ENCODE peak calls at places on chromosomes 16 and 17, in five cellular contexts. One of them, this sample, is unnamed.

GRCh38 chr17:77490361-77491183 is 349.8 kb downstream of the SEC14L1 start:
- DNase-seq in sigmoid colon: peak
- DNase-seq in heart right ventricle: no peak
- DNase-seq in BE2C: peak
- DNase-seq in kidney epithelial cell: no peak
- DNase-seq in this sample: no peak

GRCh38 chr16:1691276-1691675 is 13.2 kb downstream of the JPT2 start:
- DNase-seq in BE2C: no peak
- DNase-seq in sigmoid colon: no peak
- DNase-seq in kidney epithelial cell: no peak
- DNase-seq in heart right ventricle: no peak
- DNase-seq in this sample: no peak

GRCh38 chr16:56851671-56852400 is 13.2 kb upstream of the SLC12A3 start:
- DNase-seq in sigmoid colon: peak
- DNase-seq in kidney epithelial cell: no peak
- DNase-seq in BE2C: no peak
- DNase-seq in heart right ventricle: no peak
- DNase-seq in this sample: no peak

GRCh38 chr16:46775214-46775613 is 27.1 kb upstream of the MYLK3 start:
- DNase-seq in kidney epithelial cell: no peak
- DNase-seq in sigmoid colon: no peak
- DNase-seq in BE2C: no peak
- DNase-seq in heart right ventricle: no peak
- DNase-seq in this sample: no peak

GRCh38 chr16:19169081-19169639 is 1.1 kb downstream of the SYT17 start:
- DNase-seq in kidney epithelial cell: no peak
- DNase-seq in sigmoid colon: no peak
- DNase-seq in heart right ventricle: peak
- DNase-seq in BE2C: peak
- DNase-seq in this sample: no peak

GRCh38 chr17:30921544-30922196 is at the start of gene ADAP2:
- DNase-seq in kidney epithelial cell: no peak
- DNase-seq in heart right ventricle: peak
- DNase-seq in sigmoid colon: peak
- DNase-seq in BE2C: peak
- DNase-seq in this sample: no peak

GRCh38 chr16:77288222-77288621 is 89.0 kb downstream of the SYCE1L start:
- DNase-seq in sigmoid colon: no peak
- DNase-seq in BE2C: no peak
- DNase-seq in heart right ventricle: no peak
- DNase-seq in kidney epithelial cell: peak
- DNase-seq in this sample: no peak

GRCh38 chr16:24523569-24523968 is 15.8 kb upstream of the RBBP6 start:
- DNase-seq in sigmoid colon: no peak
- DNase-seq in heart right ventricle: no peak
- DNase-seq in kidney epithelial cell: no peak
- DNase-seq in BE2C: peak
- DNase-seq in this sample: no peak

GRCh38 chr17:10314332-10314731 is 58.5 kb downstream of the MYH13 start:
- DNase-seq in kidney epithelial cell: no peak
- DNase-seq in BE2C: no peak
- DNase-seq in heart right ventricle: no peak
- DNase-seq in sigmoid colon: no peak
- DNase-seq in this sample: no peak

GRCh38 chr17:81285179-81285878 is 9.8 kb downstream of the SLC38A10 start:
- DNase-seq in BE2C: no peak
- DNase-seq in sigmoid colon: peak
- DNase-seq in kidney epithelial cell: no peak
- DNase-seq in heart right ventricle: peak
- DNase-seq in this sample: no peak

GRCh38 chr16:52271088-52271487 is 275.9 kb downstream of the TOX3 start:
- DNase-seq in kidney epithelial cell: no peak
- DNase-seq in BE2C: no peak
- DNase-seq in heart right ventricle: no peak
- DNase-seq in sigmoid colon: no peak
- DNase-seq in this sample: no peak

GRCh38 chr16:56355221-56355620 is 70.1 kb downstream of the AMFR start:
- DNase-seq in BE2C: peak
- DNase-seq in kidney epithelial cell: no peak
- DNase-seq in heart right ventricle: no peak
- DNase-seq in sigmoid colon: peak
- DNase-seq in this sample: no peak

GRCh38 chr16:49378816-49379215 is 5.2 kb downstream of the C16orf78 start:
- DNase-seq in BE2C: no peak
- DNase-seq in heart right ventricle: no peak
- DNase-seq in kidney epithelial cell: no peak
- DNase-seq in sigmoid colon: no peak
- DNase-seq in this sample: no peak

GRCh38 chr17:4513113-4514032 is 14.7 kb downstream of the SPNS2 start:
- DNase-seq in sigmoid colon: peak
- DNase-seq in heart right ventricle: no peak
- DNase-seq in BE2C: no peak
- DNase-seq in kidney epithelial cell: no peak
- DNase-seq in this sample: no peak

GRCh38 chr17:44557653-44558285 is 485 bp downstream of the FZD2 start:
- DNase-seq in BE2C: peak
- DNase-seq in heart right ventricle: peak
- DNase-seq in sigmoid colon: peak
- DNase-seq in kidney epithelial cell: no peak
- DNase-seq in this sample: no peak

GRCh38 chr16:65698943-65699342 is 577.1 kb upstream of the CDH11 start:
- DNase-seq in kidney epithelial cell: no peak
- DNase-seq in BE2C: no peak
- DNase-seq in heart right ventricle: no peak
- DNase-seq in sigmoid colon: no peak
- DNase-seq in this sample: peak

GRCh38 chr16:22325598-22326368 is 28.6 kb downstream of the POLR3E start:
- DNase-seq in kidney epithelial cell: no peak
- DNase-seq in sigmoid colon: no peak
- DNase-seq in heart right ventricle: no peak
- DNase-seq in BE2C: no peak
- DNase-seq in this sample: no peak

GRCh38 chr17:27323538-27324212 is 29.8 kb downstream of the WSB1 start:
- DNase-seq in sigmoid colon: peak
- DNase-seq in heart right ventricle: peak
- DNase-seq in kidney epithelial cell: no peak
- DNase-seq in BE2C: no peak
- DNase-seq in this sample: peak

GRCh38 chr16:82995927-82996441 is 369.2 kb downstream of the CDH13 start:
- DNase-seq in kidney epithelial cell: peak
- DNase-seq in heart right ventricle: no peak
- DNase-seq in sigmoid colon: no peak
- DNase-seq in BE2C: no peak
- DNase-seq in this sample: peak

GRCh38 chr17:48502312-48502711 is 28.5 kb downstream of the HOXB1 start:
- DNase-seq in kidney epithelial cell: no peak
- DNase-seq in sigmoid colon: no peak
- DNase-seq in heart right ventricle: no peak
- DNase-seq in BE2C: no peak
- DNase-seq in this sample: no peak

GRCh38 chr17:64063766-64064224 is 43.4 kb upstream of the ICAM2 start:
- DNase-seq in sigmoid colon: peak
- DNase-seq in BE2C: peak
- DNase-seq in kidney epithelial cell: no peak
- DNase-seq in heart right ventricle: peak
- DNase-seq in this sample: no peak

GRCh38 chr17:52762147-52762793 is 603.8 kb upstream of the CA10 start:
- DNase-seq in heart right ventricle: peak
- DNase-seq in sigmoid colon: no peak
- DNase-seq in kidney epithelial cell: no peak
- DNase-seq in BE2C: peak
- DNase-seq in this sample: no peak

GRCh38 chr16:2785101-2785991 is 2.0 kb downstream of the PRSS33 start:
- DNase-seq in sigmoid colon: peak
- DNase-seq in BE2C: no peak
- DNase-seq in kidney epithelial cell: no peak
- DNase-seq in heart right ventricle: no peak
- DNase-seq in this sample: no peak

GRCh38 chr17:29357821-29358232 is 32.3 kb upstream of the TAOK1 start:
- DNase-seq in sigmoid colon: no peak
- DNase-seq in heart right ventricle: no peak
- DNase-seq in kidney epithelial cell: no peak
- DNase-seq in BE2C: no peak
- DNase-seq in this sample: no peak

GRCh38 chr16:75099738-75100615 is 16.6 kb downstream of the LDHD start:
- DNase-seq in heart right ventricle: peak
- DNase-seq in BE2C: no peak
- DNase-seq in kidney epithelial cell: no peak
- DNase-seq in sigmoid colon: no peak
- DNase-seq in this sample: no peak

GRCh38 chr17:67477687-67478086 is 100.6 kb downstream of the PITPNC1 start:
- DNase-seq in kidney epithelial cell: no peak
- DNase-seq in heart right ventricle: no peak
- DNase-seq in BE2C: no peak
- DNase-seq in sigmoid colon: no peak
- DNase-seq in this sample: no peak

GRCh38 chr17:31596382-31597323 is 205.2 kb downstream of the RAB11FIP4 start:
- DNase-seq in BE2C: peak
- DNase-seq in sigmoid colon: peak
- DNase-seq in heart right ventricle: peak
- DNase-seq in kidney epithelial cell: peak
- DNase-seq in this sample: peak

GRCh38 chr17:5485270-5486205 is at the start of gene DERL2:
- DNase-seq in heart right ventricle: no peak
- DNase-seq in kidney epithelial cell: no peak
- DNase-seq in sigmoid colon: no peak
- DNase-seq in BE2C: no peak
- DNase-seq in this sample: no peak

GRCh38 chr16:13060932-13061331 is 159.5 kb downstream of the SHISA9 start:
- DNase-seq in heart right ventricle: no peak
- DNase-seq in kidney epithelial cell: no peak
- DNase-seq in BE2C: no peak
- DNase-seq in sigmoid colon: no peak
- DNase-seq in this sample: no peak

GRCh38 chr17:45269912-45270311 is 8.0 kb upstream of the SPATA32 start:
- DNase-seq in BE2C: no peak
- DNase-seq in heart right ventricle: no peak
- DNase-seq in sigmoid colon: no peak
- DNase-seq in kidney epithelial cell: no peak
- DNase-seq in this sample: no peak

GRCh38 chr17:43582426-43582825 is 36.3 kb upstream of the ETV4 start:
- DNase-seq in heart right ventricle: no peak
- DNase-seq in sigmoid colon: no peak
- DNase-seq in BE2C: no peak
- DNase-seq in kidney epithelial cell: no peak
- DNase-seq in this sample: no peak

GRCh38 chr16:9821970-9822369 is 360.3 kb downstream of the GRIN2A start:
- DNase-seq in kidney epithelial cell: no peak
- DNase-seq in BE2C: no peak
- DNase-seq in heart right ventricle: no peak
- DNase-seq in sigmoid colon: no peak
- DNase-seq in this sample: no peak

GRCh38 chr16:9818702-9819101 is 363.5 kb downstream of the GRIN2A start:
- DNase-seq in kidney epithelial cell: no peak
- DNase-seq in BE2C: no peak
- DNase-seq in sigmoid colon: no peak
- DNase-seq in heart right ventricle: no peak
- DNase-seq in this sample: no peak

GRCh38 chr16:9823510-9823909 is 358.7 kb downstream of the GRIN2A start:
- DNase-seq in sigmoid colon: no peak
- DNase-seq in kidney epithelial cell: no peak
- DNase-seq in BE2C: no peak
- DNase-seq in heart right ventricle: no peak
- DNase-seq in this sample: no peak

GRCh38 chr16:9821331-9821730 is 360.9 kb downstream of the GRIN2A start:
- DNase-seq in kidney epithelial cell: no peak
- DNase-seq in BE2C: no peak
- DNase-seq in sigmoid colon: no peak
- DNase-seq in heart right ventricle: no peak
- DNase-seq in this sample: no peak

GRCh38 chr16:9820481-9821246 is 361.6 kb downstream of the GRIN2A start:
- DNase-seq in heart right ventricle: no peak
- DNase-seq in BE2C: no peak
- DNase-seq in kidney epithelial cell: no peak
- DNase-seq in sigmoid colon: no peak
- DNase-seq in this sample: no peak
- TF ChIP-seq CTCF in heart right ventricle: peak
- TF ChIP-seq CTCF in BE2C: no peak
- TF ChIP-seq CTCF in kidney epithelial cell: no peak
- TF ChIP-seq CTCF in sigmoid colon: no peak
- TF ChIP-seq CTCF in this sample: no peak

DNA sequence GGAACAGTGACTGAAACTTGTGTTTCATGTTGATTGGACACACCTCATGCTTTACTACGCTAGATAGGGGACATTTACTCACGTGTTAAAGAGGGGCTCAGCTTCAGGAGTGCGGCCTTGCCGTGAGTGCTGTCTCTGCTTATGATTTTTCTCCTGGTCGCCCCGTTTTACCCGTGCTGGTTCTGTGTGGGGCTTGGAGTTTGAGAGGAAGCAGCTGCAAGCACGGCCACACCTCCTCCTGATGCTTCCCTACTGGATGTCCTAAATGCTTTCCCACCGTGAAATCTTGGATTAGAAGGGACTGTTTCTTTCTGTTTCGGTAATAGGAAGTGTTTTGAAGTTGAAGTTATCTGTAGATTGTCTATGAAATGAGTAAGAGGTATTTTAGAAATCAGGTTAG is 54.0 kb upstream of the ZNF750 start:
- DNase-seq in BE2C: no peak
- DNase-seq in kidney epithelial cell: no peak
- DNase-seq in heart right ventricle: no peak
- DNase-seq in sigmoid colon: no peak
- DNase-seq in this sample: no peak
- H3K4me3 ChIP-seq in BE2C: no peak
- H3K4me3 ChIP-seq in kidney epithelial cell: no peak
- H3K4me3 ChIP-seq in heart right ventricle: no peak
- H3K4me3 ChIP-seq in sigmoid colon: no peak
- H3K4me3 ChIP-seq in this sample: no peak

GRCh38 chr17:40122466-40122943 is 734 bp downstream of the MSL1 start:
- DNase-seq in kidney epithelial cell: no peak
- DNase-seq in BE2C: peak
- DNase-seq in sigmoid colon: peak
- DNase-seq in heart right ventricle: peak
- DNase-seq in this sample: no peak
- TF ChIP-seq CTCF in kidney epithelial cell: no peak
- TF ChIP-seq CTCF in BE2C: no peak
- TF ChIP-seq CTCF in sigmoid colon: no peak
- TF ChIP-seq CTCF in heart right ventricle: peak
- TF ChIP-seq CTCF in this sample: no peak

DNA sequence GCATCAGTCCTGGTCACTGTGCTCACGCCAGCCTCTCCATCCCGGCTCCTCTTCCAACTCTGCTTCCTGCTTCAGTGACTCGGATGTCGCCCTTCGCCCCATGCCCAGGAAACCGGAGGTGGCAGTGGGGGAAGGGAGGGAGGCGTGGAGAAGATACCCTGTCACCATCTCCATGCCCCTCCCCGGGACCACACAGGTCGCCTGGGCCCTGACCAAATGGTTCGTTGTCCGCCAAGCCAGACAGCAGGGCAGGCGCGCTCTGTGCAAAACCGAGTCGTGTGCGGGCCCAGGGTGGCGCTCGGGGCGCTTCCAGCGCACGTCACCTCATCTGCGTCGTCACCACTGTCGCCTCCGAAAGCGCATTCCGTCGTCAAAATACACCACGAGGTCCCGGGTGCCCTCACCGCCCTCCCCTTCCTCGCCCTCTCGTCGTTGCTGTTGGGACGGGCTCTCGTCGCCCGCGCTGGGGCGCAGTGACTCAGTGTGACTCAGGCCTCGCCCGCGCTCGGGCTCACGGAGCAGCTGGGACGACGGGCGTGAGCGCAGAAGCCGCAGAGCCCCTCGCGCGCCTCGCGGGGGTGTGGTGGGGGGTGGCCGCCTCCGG is 39.2 kb downstream of the ZNF778 start:
- DNase-seq in heart right ventricle: no peak
- DNase-seq in BE2C: peak
- DNase-seq in kidney epithelial cell: no peak
- DNase-seq in sigmoid colon: peak
- DNase-seq in this sample: peak
- H3K4me3 ChIP-seq in heart right ventricle: peak
- H3K4me3 ChIP-seq in BE2C: no peak
- H3K4me3 ChIP-seq in kidney epithelial cell: peak
- H3K4me3 ChIP-seq in sigmoid colon: peak
- H3K4me3 ChIP-seq in this sample: peak

This sample was measured in HFF-Myc.